ENCODE peak calls at places on chromosomes 6 and 20, in nine cellular contexts. N, J, D, Z, L, U, K, X and Q are unnamed samples.

GRCh38 chr6:79808846-79809245 is 138.5 kb downstream of the ELOVL4 start:
- DNase-seq in N (no peak), J (no peak), D (no peak), Z (no peak), L (no peak), U (no peak), K (no peak), X (no peak), Q (no peak)

GRCh38 chr6:68546620-68547019 is 88.5 kb upstream of the ADGRB3 start:
- DNase-seq in N (no peak), J (no peak), D (no peak), Z (no peak), L (no peak), U (no peak), K (no peak), X (no peak), Q (no peak)

GRCh38 chr20:39468703-39469102 is 506.6 kb downstream of the DHX35 start:
- DNase-seq in N (no peak), J (no peak), D (no peak), Z (no peak), L (no peak), U (no peak), K (no peak), X (no peak), Q (no peak)

GRCh38 chr20:63708301-63709148 is 686 bp downstream of the ZGPAT start:
- DNase-seq in N (no peak), J (peak), D (peak), Z (no peak), L (no peak), U (no peak), K (peak), X (no peak), Q (no peak)

GRCh38 chr6:150549007-150549406 is 50.7 kb upstream of the PLEKHG1 start:
- DNase-seq in N (no peak), J (no peak), D (no peak), Z (no peak), L (no peak), U (no peak), K (no peak), X (no peak), Q (no peak)

GRCh38 chr6:166942393-166943168 is 13.8 kb downstream of the RNASET2 start:
- DNase-seq in N (peak), J (no peak), D (no peak), Z (no peak), L (no peak), U (no peak), K (no peak), X (no peak), Q (no peak)

GRCh38 chr6:21593412-21593926 is at the start of gene SOX4:
- DNase-seq in N (peak), J (peak), D (peak), Z (no peak), L (peak), U (peak), K (peak), X (peak), Q (no peak)

GRCh38 chr6:105993769-105994521 is 92.2 kb upstream of the PRDM1 start:
- DNase-seq in N (no peak), J (no peak), D (no peak), Z (peak), L (peak), U (no peak), K (peak), X (peak), Q (no peak)

GRCh38 chr6:125140808-125141207 is 12.8 kb upstream of the TPD52L1 start:
- DNase-seq in N (no peak), J (no peak), D (no peak), Z (no peak), L (no peak), U (no peak), K (peak), X (no peak), Q (no peak)

GRCh38 chr6:154071236-154071635 is 32.2 kb downstream of the OPRM1 start:
- DNase-seq in N (no peak), J (no peak), D (no peak), Z (no peak), L (no peak), U (no peak), K (no peak), X (no peak), Q (no peak)

GRCh38 chr20:4415281-4415680 is 306.4 kb upstream of the PRND start:
- DNase-seq in N (no peak), J (no peak), D (no peak), Z (no peak), L (no peak), U (no peak), K (no peak), X (no peak), Q (no peak)

GRCh38 chr6:15874351-15874750 is 211.5 kb upstream of the DTNBP1 start:
- DNase-seq in N (no peak), J (no peak), D (no peak), Z (no peak), L (no peak), U (no peak), K (no peak), X (no peak), Q (no peak)

GRCh38 chr6:145502417-145502816 is 232.9 kb downstream of the EPM2A start:
- DNase-seq in N (no peak), J (no peak), D (peak), Z (no peak), L (no peak), U (no peak), K (peak), X (no peak), Q (no peak)

GRCh38 chr6:149563203-149563927 is 2.8 kb upstream of the GINM1 start:
- DNase-seq in N (no peak), J (no peak), D (no peak), Z (no peak), L (no peak), U (no peak), K (peak), X (peak), Q (no peak)

GRCh38 chr6:25352265-25352664 is 73.1 kb downstream of the CARMIL1 start:
- DNase-seq in N (no peak), J (no peak), D (no peak), Z (no peak), L (no peak), U (no peak), K (no peak), X (no peak), Q (no peak)

GRCh38 chr20:52104546-52105044 is 87.0 kb downstream of the ZFP64 start:
- DNase-seq in N (no peak), J (peak), D (peak), Z (no peak), L (peak), U (no peak), K (peak), X (no peak), Q (no peak)

GRCh38 chr20:15726416-15726815 is 846.8 kb downstream of the KIF16B start:
- DNase-seq in N (no peak), J (no peak), D (no peak), Z (no peak), L (no peak), U (no peak), K (no peak), X (no peak), Q (no peak)

GRCh38 chr6:149233056-149233715 is 84.3 kb upstream of the TAB2 start:
- DNase-seq in N (no peak), J (no peak), D (no peak), Z (no peak), L (no peak), U (no peak), K (peak), X (peak), Q (no peak)

GRCh38 chr6:117072134-117072533 is 193.2 kb upstream of the VGLL2 start:
- DNase-seq in N (no peak), J (peak), D (no peak), Z (no peak), L (no peak), U (no peak), K (no peak), X (no peak), Q (no peak)

GRCh38 chr20:38551056-38551626 is 29.9 kb upstream of the ADIG start:
- DNase-seq in N (no peak), J (no peak), D (no peak), Z (no peak), L (no peak), U (no peak), K (no peak), X (no peak), Q (no peak)

GRCh38 chr20:2919518-2920245 is 46.4 kb downstream of the PTPRA start:
- DNase-seq in N (no peak), J (no peak), D (no peak), Z (no peak), L (no peak), U (no peak), K (no peak), X (no peak), Q (no peak)

GRCh38 chr6:151054304-151054703 is 185.5 kb upstream of the AKAP12 start:
- DNase-seq in N (no peak), J (peak), D (no peak), Z (no peak), L (peak), U (no peak), K (no peak), X (no peak), Q (no peak)

GRCh38 chr6:6766230-6766905 is 177.8 kb downstream of the LY86 start:
- DNase-seq in N (no peak), J (no peak), D (no peak), Z (no peak), L (no peak), U (no peak), K (no peak), X (no peak), Q (no peak)

GRCh38 chr6:124463271-124463670 is 499.0 kb upstream of the RNF217 start:
- DNase-seq in N (no peak), J (no peak), D (no peak), Z (no peak), L (no peak), U (no peak), K (no peak), X (no peak), Q (no peak)

GRCh38 chr6:145015739-145016558 is 719.4 kb downstream of the EPM2A start:
- DNase-seq in N (peak), J (peak), D (no peak), Z (no peak), L (no peak), U (no peak), K (peak), X (peak), Q (no peak)

GRCh38 chr6:122799140-122799539 is 10.1 kb downstream of the SMPDL3A start:
- DNase-seq in N (no peak), J (no peak), D (no peak), Z (no peak), L (no peak), U (no peak), K (no peak), X (no peak), Q (no peak)

GRCh38 chr6:80457044-80457933 is 350.8 kb downstream of the BCKDHB start:
- DNase-seq in N (peak), J (peak), D (peak), Z (no peak), L (no peak), U (no peak), K (peak), X (peak), Q (no peak)

GRCh38 chr6:106103728-106104109 is 17.6 kb downstream of the PRDM1 start:
- DNase-seq in N (no peak), J (no peak), D (no peak), Z (no peak), L (no peak), U (no peak), K (no peak), X (no peak), Q (no peak)

GRCh38 chr6:111713811-111714210 is 108.1 kb upstream of the TRAF3IP2 start:
- DNase-seq in N (no peak), J (no peak), D (no peak), Z (no peak), L (no peak), U (no peak), K (no peak), X (no peak), Q (no peak)

GRCh38 chr6:180295-180694 is 112.0 kb upstream of the DUSP22 start:
- DNase-seq in N (no peak), J (no peak), D (no peak), Z (no peak), L (no peak), U (no peak), K (no peak), X (no peak), Q (no peak)

GRCh38 chr6:25312034-25312620 is 33.0 kb downstream of the CARMIL1 start:
- DNase-seq in N (no peak), J (no peak), D (no peak), Z (no peak), L (no peak), U (no peak), K (peak), X (no peak), Q (no peak)

GRCh38 chr20:51802170-51802745 is at the start of gene SALL4:
- DNase-seq in N (no peak), J (no peak), D (no peak), Z (no peak), L (peak), U (no peak), K (no peak), X (no peak), Q (no peak)

GRCh38 chr6:150377211-150377781 is 8.5 kb downstream of the IYD start:
- DNase-seq in N (no peak), J (no peak), D (no peak), Z (no peak), L (peak), U (no peak), K (no peak), X (no peak), Q (no peak)

GRCh38 chr6:35691027-35691824 is 2.5 kb upstream of the FKBP5 start:
- DNase-seq in N (no peak), J (peak), D (no peak), Z (no peak), L (peak), U (no peak), K (no peak), X (no peak), Q (no peak)

GRCh38 chr6:36963451-36964290 is 9.1 kb downstream of the PI16 start:
- DNase-seq in N (peak), J (peak), D (no peak), Z (no peak), L (no peak), U (no peak), K (no peak), X (no peak), Q (no peak)

GRCh38 chr20:4867036-4867435 is 134.3 kb downstream of the SLC23A2 start:
- DNase-seq in N (no peak), J (no peak), D (no peak), Z (no peak), L (no peak), U (no peak), K (no peak), X (no peak), Q (no peak)